ENCODE peak calls at places on chromosomes 16 and 17, in nine cellular contexts. One of them, this sample, is unnamed.

GRCh38 chr17:80921741-80922579 is 69.7 kb upstream of the CHMP6 start:
- DNase-seq in T-helper 17 cell: no peak
- DNase-seq in fibroblast of villous mesenchyme: no peak
- DNase-seq in skeletal muscle cell: no peak
- DNase-seq in GM19239: no peak
- DNase-seq in activated naive CD4-positive, alpha-beta T cell treated with Interleukin-2 at 50 U/mL for 16 hours: no peak
- DNase-seq in AML-193: no peak
- DNase-seq in activated T-helper 1 cell treated with anti-CD3 and anti-CD28 coated beads, Interleukin-12 subunit alpha, Interleukin-12 subunit beta, Interleukin-2, Interleukin-4 antibody, amounts not matched to agents 30 ng/mL and 10 ng/mL and 1 ng/mL, durations not matched to agents 14 hours and 24 hours and 36 hours: no peak
- DNase-seq in foreskin fibroblast: no peak
- DNase-seq in this sample: no peak

GRCh38 chr17:33469411-33469810 is 176.3 kb upstream of the ASIC2 start:
- DNase-seq in GM19239: no peak
- DNase-seq in AML-193: no peak
- DNase-seq in foreskin fibroblast: no peak
- DNase-seq in activated T-helper 1 cell treated with anti-CD3 and anti-CD28 coated beads, Interleukin-12 subunit alpha, Interleukin-12 subunit beta, Interleukin-2, Interleukin-4 antibody, amounts not matched to agents 30 ng/mL and 10 ng/mL and 1 ng/mL, durations not matched to agents 14 hours and 24 hours and 36 hours: no peak
- DNase-seq in activated naive CD4-positive, alpha-beta T cell treated with Interleukin-2 at 50 U/mL for 16 hours: no peak
- DNase-seq in T-helper 17 cell: no peak
- DNase-seq in fibroblast of villous mesenchyme: no peak
- DNase-seq in skeletal muscle cell: no peak
- DNase-seq in this sample: no peak

GRCh38 chr17:80969030-80969673 is 22.5 kb upstream of the CHMP6 start:
- DNase-seq in activated naive CD4-positive, alpha-beta T cell treated with Interleukin-2 at 50 U/mL for 16 hours: no peak
- DNase-seq in skeletal muscle cell: no peak
- DNase-seq in foreskin fibroblast: no peak
- DNase-seq in fibroblast of villous mesenchyme: no peak
- DNase-seq in AML-193: no peak
- DNase-seq in T-helper 17 cell: no peak
- DNase-seq in GM19239: no peak
- DNase-seq in activated T-helper 1 cell treated with anti-CD3 and anti-CD28 coated beads, Interleukin-12 subunit alpha, Interleukin-12 subunit beta, Interleukin-2, Interleukin-4 antibody, amounts not matched to agents 30 ng/mL and 10 ng/mL and 1 ng/mL, durations not matched to agents 14 hours and 24 hours and 36 hours: no peak
- DNase-seq in this sample: no peak

GRCh38 chr17:75516255-75516618 is at the start of gene TSEN54:
- DNase-seq in T-helper 17 cell: peak
- DNase-seq in AML-193: peak
- DNase-seq in foreskin fibroblast: peak
- DNase-seq in activated T-helper 1 cell treated with anti-CD3 and anti-CD28 coated beads, Interleukin-12 subunit alpha, Interleukin-12 subunit beta, Interleukin-2, Interleukin-4 antibody, amounts not matched to agents 30 ng/mL and 10 ng/mL and 1 ng/mL, durations not matched to agents 14 hours and 24 hours and 36 hours: peak
- DNase-seq in activated naive CD4-positive, alpha-beta T cell treated with Interleukin-2 at 50 U/mL for 16 hours: peak
- DNase-seq in skeletal muscle cell: peak
- DNase-seq in fibroblast of villous mesenchyme: peak
- DNase-seq in GM19239: peak
- DNase-seq in this sample: peak

GRCh38 chr17:15351925-15352324 is 10.5 kb upstream of the TEKT3 start:
- DNase-seq in skeletal muscle cell: peak
- DNase-seq in foreskin fibroblast: peak
- DNase-seq in activated T-helper 1 cell treated with anti-CD3 and anti-CD28 coated beads, Interleukin-12 subunit alpha, Interleukin-12 subunit beta, Interleukin-2, Interleukin-4 antibody, amounts not matched to agents 30 ng/mL and 10 ng/mL and 1 ng/mL, durations not matched to agents 14 hours and 24 hours and 36 hours: no peak
- DNase-seq in GM19239: no peak
- DNase-seq in fibroblast of villous mesenchyme: peak
- DNase-seq in activated naive CD4-positive, alpha-beta T cell treated with Interleukin-2 at 50 U/mL for 16 hours: no peak
- DNase-seq in AML-193: no peak
- DNase-seq in T-helper 17 cell: no peak
- DNase-seq in this sample: no peak

GRCh38 chr16:11251525-11252481 is 4.2 kb downstream of the SOCS1 start:
- DNase-seq in AML-193: no peak
- DNase-seq in GM19239: no peak
- DNase-seq in activated T-helper 1 cell treated with anti-CD3 and anti-CD28 coated beads, Interleukin-12 subunit alpha, Interleukin-12 subunit beta, Interleukin-2, Interleukin-4 antibody, amounts not matched to agents 30 ng/mL and 10 ng/mL and 1 ng/mL, durations not matched to agents 14 hours and 24 hours and 36 hours: peak
- DNase-seq in foreskin fibroblast: peak
- DNase-seq in activated naive CD4-positive, alpha-beta T cell treated with Interleukin-2 at 50 U/mL for 16 hours: peak
- DNase-seq in skeletal muscle cell: peak
- DNase-seq in fibroblast of villous mesenchyme: peak
- DNase-seq in T-helper 17 cell: no peak
- DNase-seq in this sample: no peak

GRCh38 chr16:67169011-67169451 is 1.3 kb upstream of the NOL3 start:
- DNase-seq in foreskin fibroblast: no peak
- DNase-seq in AML-193: no peak
- DNase-seq in T-helper 17 cell: no peak
- DNase-seq in skeletal muscle cell: no peak
- DNase-seq in activated T-helper 1 cell treated with anti-CD3 and anti-CD28 coated beads, Interleukin-12 subunit alpha, Interleukin-12 subunit beta, Interleukin-2, Interleukin-4 antibody, amounts not matched to agents 30 ng/mL and 10 ng/mL and 1 ng/mL, durations not matched to agents 14 hours and 24 hours and 36 hours: no peak
- DNase-seq in activated naive CD4-positive, alpha-beta T cell treated with Interleukin-2 at 50 U/mL for 16 hours: no peak
- DNase-seq in GM19239: no peak
- DNase-seq in fibroblast of villous mesenchyme: no peak
- DNase-seq in this sample: no peak

GRCh38 chr16:88633684-88634140 is 4.7 kb upstream of the IL17C start:
- DNase-seq in GM19239: peak
- DNase-seq in fibroblast of villous mesenchyme: peak
- DNase-seq in foreskin fibroblast: no peak
- DNase-seq in skeletal muscle cell: no peak
- DNase-seq in activated naive CD4-positive, alpha-beta T cell treated with Interleukin-2 at 50 U/mL for 16 hours: peak
- DNase-seq in T-helper 17 cell: peak
- DNase-seq in activated T-helper 1 cell treated with anti-CD3 and anti-CD28 coated beads, Interleukin-12 subunit alpha, Interleukin-12 subunit beta, Interleukin-2, Interleukin-4 antibody, amounts not matched to agents 30 ng/mL and 10 ng/mL and 1 ng/mL, durations not matched to agents 14 hours and 24 hours and 36 hours: peak
- DNase-seq in AML-193: peak
- DNase-seq in this sample: no peak

GRCh38 chr16:67892375-67892774 is 679 bp upstream of the PSKH1 start:
- DNase-seq in activated naive CD4-positive, alpha-beta T cell treated with Interleukin-2 at 50 U/mL for 16 hours: no peak
- DNase-seq in activated T-helper 1 cell treated with anti-CD3 and anti-CD28 coated beads, Interleukin-12 subunit alpha, Interleukin-12 subunit beta, Interleukin-2, Interleukin-4 antibody, amounts not matched to agents 30 ng/mL and 10 ng/mL and 1 ng/mL, durations not matched to agents 14 hours and 24 hours and 36 hours: no peak
- DNase-seq in skeletal muscle cell: no peak
- DNase-seq in foreskin fibroblast: no peak
- DNase-seq in T-helper 17 cell: no peak
- DNase-seq in GM19239: no peak
- DNase-seq in AML-193: no peak
- DNase-seq in fibroblast of villous mesenchyme: no peak
- DNase-seq in this sample: no peak

GRCh38 chr17:80029235-80029974 is 6.3 kb downstream of the TBC1D16 start:
- DNase-seq in activated naive CD4-positive, alpha-beta T cell treated with Interleukin-2 at 50 U/mL for 16 hours: no peak
- DNase-seq in skeletal muscle cell: peak
- DNase-seq in fibroblast of villous mesenchyme: peak
- DNase-seq in T-helper 17 cell: no peak
- DNase-seq in foreskin fibroblast: peak
- DNase-seq in AML-193: peak
- DNase-seq in GM19239: no peak
- DNase-seq in activated T-helper 1 cell treated with anti-CD3 and anti-CD28 coated beads, Interleukin-12 subunit alpha, Interleukin-12 subunit beta, Interleukin-2, Interleukin-4 antibody, amounts not matched to agents 30 ng/mL and 10 ng/mL and 1 ng/mL, durations not matched to agents 14 hours and 24 hours and 36 hours: no peak
- DNase-seq in this sample: peak

GRCh38 chr16:3065069-3065741 is at the start of gene IL32:
- DNase-seq in AML-193: no peak
- DNase-seq in GM19239: no peak
- DNase-seq in activated naive CD4-positive, alpha-beta T cell treated with Interleukin-2 at 50 U/mL for 16 hours: peak
- DNase-seq in foreskin fibroblast: peak
- DNase-seq in skeletal muscle cell: peak
- DNase-seq in T-helper 17 cell: peak
- DNase-seq in activated T-helper 1 cell treated with anti-CD3 and anti-CD28 coated beads, Interleukin-12 subunit alpha, Interleukin-12 subunit beta, Interleukin-2, Interleukin-4 antibody, amounts not matched to agents 30 ng/mL and 10 ng/mL and 1 ng/mL, durations not matched to agents 14 hours and 24 hours and 36 hours: peak
- DNase-seq in fibroblast of villous mesenchyme: peak
- DNase-seq in this sample: no peak

GRCh38 chr17:7254511-7254910 is 2.5 kb downstream of the ELP5 start:
- DNase-seq in activated naive CD4-positive, alpha-beta T cell treated with Interleukin-2 at 50 U/mL for 16 hours: no peak
- DNase-seq in T-helper 17 cell: no peak
- DNase-seq in foreskin fibroblast: no peak
- DNase-seq in skeletal muscle cell: no peak
- DNase-seq in AML-193: no peak
- DNase-seq in fibroblast of villous mesenchyme: no peak
- DNase-seq in GM19239: no peak
- DNase-seq in activated T-helper 1 cell treated with anti-CD3 and anti-CD28 coated beads, Interleukin-12 subunit alpha, Interleukin-12 subunit beta, Interleukin-2, Interleukin-4 antibody, amounts not matched to agents 30 ng/mL and 10 ng/mL and 1 ng/mL, durations not matched to agents 14 hours and 24 hours and 36 hours: no peak
- DNase-seq in this sample: no peak

GRCh38 chr17:81533713-81534141 is 5.5 kb downstream of the FSCN2 start:
- DNase-seq in fibroblast of villous mesenchyme: no peak
- DNase-seq in activated T-helper 1 cell treated with anti-CD3 and anti-CD28 coated beads, Interleukin-12 subunit alpha, Interleukin-12 subunit beta, Interleukin-2, Interleukin-4 antibody, amounts not matched to agents 30 ng/mL and 10 ng/mL and 1 ng/mL, durations not matched to agents 14 hours and 24 hours and 36 hours: no peak
- DNase-seq in activated naive CD4-positive, alpha-beta T cell treated with Interleukin-2 at 50 U/mL for 16 hours: no peak
- DNase-seq in foreskin fibroblast: no peak
- DNase-seq in skeletal muscle cell: no peak
- DNase-seq in T-helper 17 cell: no peak
- DNase-seq in GM19239: no peak
- DNase-seq in AML-193: no peak
- DNase-seq in this sample: no peak

GRCh38 chr16:30923554-30924085 is at the start of gene FBXL19:
- DNase-seq in activated naive CD4-positive, alpha-beta T cell treated with Interleukin-2 at 50 U/mL for 16 hours: no peak
- DNase-seq in skeletal muscle cell: no peak
- DNase-seq in foreskin fibroblast: no peak
- DNase-seq in activated T-helper 1 cell treated with anti-CD3 and anti-CD28 coated beads, Interleukin-12 subunit alpha, Interleukin-12 subunit beta, Interleukin-2, Interleukin-4 antibody, amounts not matched to agents 30 ng/mL and 10 ng/mL and 1 ng/mL, durations not matched to agents 14 hours and 24 hours and 36 hours: no peak
- DNase-seq in fibroblast of villous mesenchyme: no peak
- DNase-seq in AML-193: no peak
- DNase-seq in T-helper 17 cell: no peak
- DNase-seq in GM19239: no peak
- DNase-seq in this sample: no peak

GRCh38 chr17:67481808-67482207 is 104.7 kb downstream of the PITPNC1 start:
- DNase-seq in activated naive CD4-positive, alpha-beta T cell treated with Interleukin-2 at 50 U/mL for 16 hours: no peak
- DNase-seq in T-helper 17 cell: no peak
- DNase-seq in activated T-helper 1 cell treated with anti-CD3 and anti-CD28 coated beads, Interleukin-12 subunit alpha, Interleukin-12 subunit beta, Interleukin-2, Interleukin-4 antibody, amounts not matched to agents 30 ng/mL and 10 ng/mL and 1 ng/mL, durations not matched to agents 14 hours and 24 hours and 36 hours: no peak
- DNase-seq in AML-193: no peak
- DNase-seq in skeletal muscle cell: peak
- DNase-seq in foreskin fibroblast: peak
- DNase-seq in fibroblast of villous mesenchyme: peak
- DNase-seq in GM19239: no peak
- DNase-seq in this sample: no peak

GRCh38 chr17:73595068-73595865 is 49.0 kb downstream of the SDK2 start:
- DNase-seq in T-helper 17 cell: no peak
- DNase-seq in GM19239: peak
- DNase-seq in foreskin fibroblast: no peak
- DNase-seq in AML-193: peak
- DNase-seq in activated naive CD4-positive, alpha-beta T cell treated with Interleukin-2 at 50 U/mL for 16 hours: no peak
- DNase-seq in activated T-helper 1 cell treated with anti-CD3 and anti-CD28 coated beads, Interleukin-12 subunit alpha, Interleukin-12 subunit beta, Interleukin-2, Interleukin-4 antibody, amounts not matched to agents 30 ng/mL and 10 ng/mL and 1 ng/mL, durations not matched to agents 14 hours and 24 hours and 36 hours: no peak
- DNase-seq in fibroblast of villous mesenchyme: peak
- DNase-seq in skeletal muscle cell: no peak
- DNase-seq in this sample: no peak

This sample was measured in NCI-H2029.